ENCODE peak calls at places on chromosomes 2 and 18, in ten cellular contexts. One of them, this sample, is unnamed.

GRCh38 chr2:19127616-19128015 is 230.8 kb downstream of the OSR1 start:
- DNase-seq in choroid plexus epithelial cell: no peak
- DNase-seq in progenitor cell of endocrine pancreas: no peak
- DNase-seq in activated CD4-positive, alpha-beta T cell treated with anti-CD3 and anti-CD28 coated beads, Interleukin-2, amount 50 U/mL, for 1 hour: no peak
- DNase-seq in body of pancreas: peak; percentile 39
- DNase-seq in NCI-H1092 treated with DMSO at 0.1 percent for 48 hours: peak; percentile 0
- DNase-seq in cardiac muscle cell: no peak
- DNase-seq in glutamatergic neuron: no peak
- DNase-seq in HT1080: no peak
- DNase-seq in NCI-H1417: no peak
- DNase-seq in this sample: no peak

GRCh38 chr2:174038472-174038871 is 73.3 kb upstream of the SP3 start:
- DNase-seq in choroid plexus epithelial cell: peak; percentile 48
- DNase-seq in progenitor cell of endocrine pancreas: no peak
- DNase-seq in activated CD4-positive, alpha-beta T cell treated with anti-CD3 and anti-CD28 coated beads, Interleukin-2, amount 50 U/mL, for 1 hour: no peak
- DNase-seq in body of pancreas: no peak
- DNase-seq in NCI-H1092 treated with DMSO at 0.1 percent for 48 hours: no peak
- DNase-seq in cardiac muscle cell: no peak
- DNase-seq in glutamatergic neuron: no peak
- DNase-seq in HT1080: no peak
- DNase-seq in NCI-H1417: no peak
- DNase-seq in this sample: no peak

GRCh38 chr2:234293973-234294372 is 202.9 kb downstream of the ARL4C start:
- DNase-seq in choroid plexus epithelial cell: no peak
- DNase-seq in progenitor cell of endocrine pancreas: no peak
- DNase-seq in activated CD4-positive, alpha-beta T cell treated with anti-CD3 and anti-CD28 coated beads, Interleukin-2, amount 50 U/mL, for 1 hour: no peak
- DNase-seq in body of pancreas: no peak
- DNase-seq in NCI-H1092 treated with DMSO at 0.1 percent for 48 hours: no peak
- DNase-seq in cardiac muscle cell: no peak
- DNase-seq in glutamatergic neuron: no peak
- DNase-seq in HT1080: peak; percentile 76
- DNase-seq in NCI-H1417: no peak
- DNase-seq in this sample: no peak

GRCh38 chr2:187434342-187434785 is 13.7 kb downstream of the CALCRL start:
- DNase-seq in choroid plexus epithelial cell: no peak
- DNase-seq in progenitor cell of endocrine pancreas: no peak
- DNase-seq in activated CD4-positive, alpha-beta T cell treated with anti-CD3 and anti-CD28 coated beads, Interleukin-2, amount 50 U/mL, for 1 hour: no peak
- DNase-seq in body of pancreas: no peak
- DNase-seq in NCI-H1092 treated with DMSO at 0.1 percent for 48 hours: no peak
- DNase-seq in cardiac muscle cell: peak; percentile 61
- DNase-seq in glutamatergic neuron: no peak
- DNase-seq in HT1080: no peak
- DNase-seq in NCI-H1417: no peak
- DNase-seq in this sample: no peak

GRCh38 chr2:127526940-127527804 is 883 bp upstream of the IWS1 start:
- DNase-seq in choroid plexus epithelial cell: peak; percentile 36
- DNase-seq in progenitor cell of endocrine pancreas: no peak
- DNase-seq in activated CD4-positive, alpha-beta T cell treated with anti-CD3 and anti-CD28 coated beads, Interleukin-2, amount 50 U/mL, for 1 hour: no peak
- DNase-seq in body of pancreas: no peak
- DNase-seq in NCI-H1092 treated with DMSO at 0.1 percent for 48 hours: no peak
- DNase-seq in cardiac muscle cell: no peak
- DNase-seq in glutamatergic neuron: no peak
- DNase-seq in HT1080: no peak
- DNase-seq in NCI-H1417: no peak
- DNase-seq in this sample: no peak

GRCh38 chr2:160816916-160817315 is 323.3 kb upstream of the RBMS1 start:
- DNase-seq in choroid plexus epithelial cell: peak; percentile 28
- DNase-seq in progenitor cell of endocrine pancreas: no peak
- DNase-seq in activated CD4-positive, alpha-beta T cell treated with anti-CD3 and anti-CD28 coated beads, Interleukin-2, amount 50 U/mL, for 1 hour: no peak
- DNase-seq in body of pancreas: no peak
- DNase-seq in NCI-H1092 treated with DMSO at 0.1 percent for 48 hours: peak; percentile 90
- DNase-seq in cardiac muscle cell: no peak
- DNase-seq in glutamatergic neuron: no peak
- DNase-seq in HT1080: no peak
- DNase-seq in NCI-H1417: no peak
- DNase-seq in this sample: no peak

GRCh38 chr2:33247325-33247724 is 229.1 kb upstream of the RASGRP3 start:
- DNase-seq in choroid plexus epithelial cell: peak; percentile 40
- DNase-seq in progenitor cell of endocrine pancreas: no peak
- DNase-seq in activated CD4-positive, alpha-beta T cell treated with anti-CD3 and anti-CD28 coated beads, Interleukin-2, amount 50 U/mL, for 1 hour: no peak
- DNase-seq in body of pancreas: no peak
- DNase-seq in NCI-H1092 treated with DMSO at 0.1 percent for 48 hours: no peak
- DNase-seq in cardiac muscle cell: peak; percentile 51
- DNase-seq in glutamatergic neuron: no peak
- DNase-seq in HT1080: no peak
- DNase-seq in NCI-H1417: no peak
- DNase-seq in this sample: no peak

GRCh38 chr2:72934683-72935610 is 17.6 kb downstream of the EMX1 start:
- DNase-seq in choroid plexus epithelial cell: no peak
- DNase-seq in progenitor cell of endocrine pancreas: no peak
- DNase-seq in activated CD4-positive, alpha-beta T cell treated with anti-CD3 and anti-CD28 coated beads, Interleukin-2, amount 50 U/mL, for 1 hour: no peak
- DNase-seq in body of pancreas: peak; percentile 66
- DNase-seq in NCI-H1092 treated with DMSO at 0.1 percent for 48 hours: peak; percentile 19
- DNase-seq in cardiac muscle cell: no peak
- DNase-seq in glutamatergic neuron: no peak
- DNase-seq in HT1080: peak; percentile 53
- DNase-seq in NCI-H1417: no peak
- DNase-seq in this sample: peak; percentile 60

GRCh38 chr2:59276917-59277316 is 1035.8 kb upstream of the FANCL start:
- DNase-seq in choroid plexus epithelial cell: no peak
- DNase-seq in progenitor cell of endocrine pancreas: no peak
- DNase-seq in activated CD4-positive, alpha-beta T cell treated with anti-CD3 and anti-CD28 coated beads, Interleukin-2, amount 50 U/mL, for 1 hour: no peak
- DNase-seq in body of pancreas: no peak
- DNase-seq in NCI-H1092 treated with DMSO at 0.1 percent for 48 hours: no peak
- DNase-seq in cardiac muscle cell: no peak
- DNase-seq in glutamatergic neuron: no peak
- DNase-seq in HT1080: no peak
- DNase-seq in NCI-H1417: no peak
- DNase-seq in this sample: no peak

GRCh38 chr2:10405441-10405840 is 42.7 kb downstream of the ODC1 start:
- DNase-seq in choroid plexus epithelial cell: peak; percentile 30
- DNase-seq in progenitor cell of endocrine pancreas: no peak
- DNase-seq in activated CD4-positive, alpha-beta T cell treated with anti-CD3 and anti-CD28 coated beads, Interleukin-2, amount 50 U/mL, for 1 hour: no peak
- DNase-seq in body of pancreas: peak; percentile 77
- DNase-seq in NCI-H1092 treated with DMSO at 0.1 percent for 48 hours: no peak
- DNase-seq in cardiac muscle cell: peak; percentile 85
- DNase-seq in glutamatergic neuron: no peak
- DNase-seq in HT1080: peak; percentile 97
- DNase-seq in NCI-H1417: no peak
- DNase-seq in this sample: peak; percentile 96

GRCh38 chr2:227377461-227378351 is 1.4 kb downstream of the TM4SF20 start:
- DNase-seq in choroid plexus epithelial cell: no peak
- DNase-seq in progenitor cell of endocrine pancreas: no peak
- DNase-seq in activated CD4-positive, alpha-beta T cell treated with anti-CD3 and anti-CD28 coated beads, Interleukin-2, amount 50 U/mL, for 1 hour: no peak
- DNase-seq in body of pancreas: no peak
- DNase-seq in NCI-H1092 treated with DMSO at 0.1 percent for 48 hours: no peak
- DNase-seq in cardiac muscle cell: no peak
- DNase-seq in glutamatergic neuron: no peak
- DNase-seq in HT1080: no peak
- DNase-seq in NCI-H1417: no peak
- DNase-seq in this sample: peak; percentile 79

GRCh38 chr2:226747288-226747687 is 52.3 kb downstream of the IRS1 start:
- DNase-seq in choroid plexus epithelial cell: no peak
- DNase-seq in progenitor cell of endocrine pancreas: no peak
- DNase-seq in activated CD4-positive, alpha-beta T cell treated with anti-CD3 and anti-CD28 coated beads, Interleukin-2, amount 50 U/mL, for 1 hour: no peak
- DNase-seq in body of pancreas: no peak
- DNase-seq in NCI-H1092 treated with DMSO at 0.1 percent for 48 hours: no peak
- DNase-seq in cardiac muscle cell: no peak
- DNase-seq in glutamatergic neuron: no peak
- DNase-seq in HT1080: no peak
- DNase-seq in NCI-H1417: no peak
- DNase-seq in this sample: no peak

GRCh38 chr2:14301331-14301730 is 331.2 kb upstream of the LRATD1 start:
- DNase-seq in choroid plexus epithelial cell: peak; percentile 3
- DNase-seq in progenitor cell of endocrine pancreas: no peak
- DNase-seq in activated CD4-positive, alpha-beta T cell treated with anti-CD3 and anti-CD28 coated beads, Interleukin-2, amount 50 U/mL, for 1 hour: no peak
- DNase-seq in body of pancreas: no peak
- DNase-seq in NCI-H1092 treated with DMSO at 0.1 percent for 48 hours: no peak
- DNase-seq in cardiac muscle cell: no peak
- DNase-seq in glutamatergic neuron: no peak
- DNase-seq in HT1080: no peak
- DNase-seq in NCI-H1417: no peak
- DNase-seq in this sample: no peak

GRCh38 chr2:9951522-9952285 is at the start of gene GRHL1:
- DNase-seq in choroid plexus epithelial cell: peak; percentile 91
- DNase-seq in progenitor cell of endocrine pancreas: peak; percentile 89
- DNase-seq in activated CD4-positive, alpha-beta T cell treated with anti-CD3 and anti-CD28 coated beads, Interleukin-2, amount 50 U/mL, for 1 hour: peak; percentile 89
- DNase-seq in body of pancreas: peak; percentile 95
- DNase-seq in NCI-H1092 treated with DMSO at 0.1 percent for 48 hours: peak; percentile 75
- DNase-seq in cardiac muscle cell: peak; percentile 94
- DNase-seq in glutamatergic neuron: peak; percentile 94
- DNase-seq in HT1080: peak; percentile 81
- DNase-seq in NCI-H1417: peak; percentile 99
- DNase-seq in this sample: peak; percentile 97

GRCh38 chr2:225399509-225399908 is at the start of gene NYAP2:
- DNase-seq in choroid plexus epithelial cell: no peak
- DNase-seq in progenitor cell of endocrine pancreas: no peak
- DNase-seq in activated CD4-positive, alpha-beta T cell treated with anti-CD3 and anti-CD28 coated beads, Interleukin-2, amount 50 U/mL, for 1 hour: no peak
- DNase-seq in body of pancreas: peak; percentile 6
- DNase-seq in NCI-H1092 treated with DMSO at 0.1 percent for 48 hours: peak; percentile 93
- DNase-seq in cardiac muscle cell: no peak
- DNase-seq in glutamatergic neuron: peak; percentile 54
- DNase-seq in HT1080: no peak
- DNase-seq in NCI-H1417: peak; percentile 75
- DNase-seq in this sample: no peak

GRCh38 chr2:17765423-17765822 is 11.5 kb downstream of the GEN1 start:
- DNase-seq in choroid plexus epithelial cell: peak; percentile 53
- DNase-seq in progenitor cell of endocrine pancreas: no peak
- DNase-seq in activated CD4-positive, alpha-beta T cell treated with anti-CD3 and anti-CD28 coated beads, Interleukin-2, amount 50 U/mL, for 1 hour: no peak
- DNase-seq in body of pancreas: no peak
- DNase-seq in NCI-H1092 treated with DMSO at 0.1 percent for 48 hours: no peak
- DNase-seq in cardiac muscle cell: peak; percentile 61
- DNase-seq in glutamatergic neuron: no peak
- DNase-seq in HT1080: no peak
- DNase-seq in NCI-H1417: no peak
- DNase-seq in this sample: no peak

GRCh38 chr2:221705478-221705877 is 133.4 kb upstream of the EPHA4 start:
- DNase-seq in choroid plexus epithelial cell: no peak
- DNase-seq in progenitor cell of endocrine pancreas: no peak
- DNase-seq in activated CD4-positive, alpha-beta T cell treated with anti-CD3 and anti-CD28 coated beads, Interleukin-2, amount 50 U/mL, for 1 hour: no peak
- DNase-seq in body of pancreas: no peak
- DNase-seq in NCI-H1092 treated with DMSO at 0.1 percent for 48 hours: no peak
- DNase-seq in cardiac muscle cell: no peak
- DNase-seq in glutamatergic neuron: no peak
- DNase-seq in HT1080: no peak
- DNase-seq in NCI-H1417: peak; percentile 61
- DNase-seq in this sample: no peak

GRCh38 chr18:24814521-24814920 is 354.1 kb downstream of the HRH4 start:
- DNase-seq in choroid plexus epithelial cell: no peak
- DNase-seq in progenitor cell of endocrine pancreas: no peak
- DNase-seq in activated CD4-positive, alpha-beta T cell treated with anti-CD3 and anti-CD28 coated beads, Interleukin-2, amount 50 U/mL, for 1 hour: no peak
- DNase-seq in body of pancreas: no peak
- DNase-seq in NCI-H1092 treated with DMSO at 0.1 percent for 48 hours: no peak
- DNase-seq in cardiac muscle cell: no peak
- DNase-seq in glutamatergic neuron: no peak
- DNase-seq in HT1080: no peak
- DNase-seq in NCI-H1417: no peak
- DNase-seq in this sample: no peak

GRCh38 chr2:3280683-3281520 is 96.7 kb downstream of the EIPR1 start:
- DNase-seq in choroid plexus epithelial cell: no peak
- DNase-seq in progenitor cell of endocrine pancreas: no peak
- DNase-seq in activated CD4-positive, alpha-beta T cell treated with anti-CD3 and anti-CD28 coated beads, Interleukin-2, amount 50 U/mL, for 1 hour: no peak
- DNase-seq in body of pancreas: no peak
- DNase-seq in NCI-H1092 treated with DMSO at 0.1 percent for 48 hours: no peak
- DNase-seq in cardiac muscle cell: no peak
- DNase-seq in glutamatergic neuron: no peak
- DNase-seq in HT1080: no peak
- DNase-seq in NCI-H1417: no peak
- DNase-seq in this sample: no peak

GRCh38 chr2:9144047-9144446 is 62.6 kb upstream of the ASAP2 start:
- DNase-seq in choroid plexus epithelial cell: no peak
- DNase-seq in progenitor cell of endocrine pancreas: no peak
- DNase-seq in activated CD4-positive, alpha-beta T cell treated with anti-CD3 and anti-CD28 coated beads, Interleukin-2, amount 50 U/mL, for 1 hour: no peak
- DNase-seq in body of pancreas: no peak
- DNase-seq in NCI-H1092 treated with DMSO at 0.1 percent for 48 hours: no peak
- DNase-seq in cardiac muscle cell: peak; percentile 29
- DNase-seq in glutamatergic neuron: no peak
- DNase-seq in HT1080: no peak
- DNase-seq in NCI-H1417: no peak
- DNase-seq in this sample: no peak

GRCh38 chr2:21118302-21118920 is 5.4 kb upstream of the TDRD15 start:
- DNase-seq in choroid plexus epithelial cell: peak; percentile 63
- DNase-seq in progenitor cell of endocrine pancreas: no peak
- DNase-seq in activated CD4-positive, alpha-beta T cell treated with anti-CD3 and anti-CD28 coated beads, Interleukin-2, amount 50 U/mL, for 1 hour: peak; percentile 1
- DNase-seq in body of pancreas: peak; percentile 26
- DNase-seq in NCI-H1092 treated with DMSO at 0.1 percent for 48 hours: peak; percentile 6
- DNase-seq in cardiac muscle cell: peak; percentile 19
- DNase-seq in glutamatergic neuron: peak; percentile 45
- DNase-seq in HT1080: peak; percentile 29
- DNase-seq in NCI-H1417: peak; percentile 13
- DNase-seq in this sample: peak; percentile 46

GRCh38 chr2:233700028-233700635 is 7.4 kb downstream of the UGT1A6 start:
- DNase-seq in choroid plexus epithelial cell: peak; percentile 53
- DNase-seq in progenitor cell of endocrine pancreas: no peak
- DNase-seq in activated CD4-positive, alpha-beta T cell treated with anti-CD3 and anti-CD28 coated beads, Interleukin-2, amount 50 U/mL, for 1 hour: no peak
- DNase-seq in body of pancreas: peak; percentile 73
- DNase-seq in NCI-H1092 treated with DMSO at 0.1 percent for 48 hours: no peak
- DNase-seq in cardiac muscle cell: peak; percentile 97
- DNase-seq in glutamatergic neuron: no peak
- DNase-seq in HT1080: no peak
- DNase-seq in NCI-H1417: no peak
- DNase-seq in this sample: peak; percentile 98

GRCh38 chr2:9782197-9782719 is 61.0 kb upstream of the TAF1B start:
- DNase-seq in choroid plexus epithelial cell: no peak
- DNase-seq in progenitor cell of endocrine pancreas: no peak
- DNase-seq in activated CD4-positive, alpha-beta T cell treated with anti-CD3 and anti-CD28 coated beads, Interleukin-2, amount 50 U/mL, for 1 hour: peak; percentile 66
- DNase-seq in body of pancreas: no peak
- DNase-seq in NCI-H1092 treated with DMSO at 0.1 percent for 48 hours: no peak
- DNase-seq in cardiac muscle cell: no peak
- DNase-seq in glutamatergic neuron: no peak
- DNase-seq in HT1080: peak; percentile 24
- DNase-seq in NCI-H1417: peak; percentile 56
- DNase-seq in this sample: no peak

This sample was measured in A549.